ENCODE peak calls at places on chromosomes 5 and 9, in four cellular contexts. E is GM12891, C is H1, O is HepG2. R is an unnamed sample.

GRCh38 chr5:134103998-134104612 is 10.4 kb upstream of the TCF7 start:
- DNase-seq in E (no peak), C (no peak), O (no peak), R (no peak)

GRCh38 chr5:34436761-34437501 is 219.2 kb upstream of the RAI14 start:
- DNase-seq in E (no peak), O (no peak), C (no peak), R (no peak)

GRCh38 chr5:113059232-113059805 is 82.7 kb downstream of the DCP2 start:
- DNase-seq in O (no peak), E (no peak), C (no peak), R (no peak)

GRCh38 chr5:78647411-78647818 is 1.2 kb downstream of the LHFPL2 start:
- DNase-seq in C (no peak), O (peak), E (no peak), R (peak)

GRCh38 chr9:114763220-114763619 is 42.6 kb downstream of the TNFSF15 start:
- DNase-seq in E (no peak), C (no peak), O (no peak), R (no peak)

GRCh38 chr5:35003018-35003957 is 44.5 kb downstream of the AGXT2 start:
- DNase-seq in O (peak), C (no peak), E (peak), R (peak)

GRCh38 chr9:37914701-37915358 is 10.9 kb upstream of the SLC25A51 start:
- DNase-seq in O (no peak), E (no peak), C (no peak), R (no peak)

GRCh38 chr5:170297589-170298462 is at the start of gene LCP2:
- DNase-seq in O (no peak), E (no peak), C (no peak), R (no peak)

GRCh38 chr9:88258012-88258411 is 119.7 kb upstream of the SPATA31C2 start:
- DNase-seq in E (no peak), O (no peak), C (no peak), R (no peak)

GRCh38 chr9:125683486-125683885 is 23.5 kb downstream of the MAPKAP1 start:
- DNase-seq in O (no peak), E (no peak), C (no peak), R (no peak)

GRCh38 chr9:83312543-83312942 is 225.7 kb downstream of the FRMD3 start:
- DNase-seq in E (no peak), C (no peak), O (no peak), R (no peak)

GRCh38 chr5:80860934-80861613 is 99.1 kb upstream of the RASGRF2 start:
- DNase-seq in O (no peak), E (no peak), C (no peak), R (no peak)

GRCh38 chr5:112965733-112966306 is 10.8 kb upstream of the DCP2 start:
- DNase-seq in C (no peak), O (no peak), E (no peak), R (no peak)

GRCh38 chr9:105148328-105149006 is 96.0 kb upstream of the SLC44A1 start:
- DNase-seq in O (no peak), C (peak), E (no peak), R (no peak)

GRCh38 chr9:35790025-35790384 is 1.4 kb upstream of the NPR2 start:
- DNase-seq in O (no peak), E (no peak), C (no peak), R (no peak)

GRCh38 chr5:110769282-110769681 is 30.5 kb downstream of the SLC25A46 start:
- DNase-seq in E (no peak), O (no peak), C (no peak), R (no peak)

GRCh38 chr5:139340051-139340450 is 1.6 kb upstream of the PAIP2 start:
- DNase-seq in C (no peak), O (no peak), E (no peak), R (no peak)

GRCh38 chr5:134460551-134460950 is 48.9 kb upstream of the CDKN2AIPNL start:
- DNase-seq in E (no peak), C (no peak), O (no peak), R (no peak)

GRCh38 chr9:70043285-70043684 is 363 bp upstream of the MAMDC2 start:
- DNase-seq in O (no peak), E (no peak), C (no peak), R (no peak)

GRCh38 chr5:55096860-55097259 is 5.6 kb upstream of the GZMA start:
- DNase-seq in O (no peak), E (no peak), C (no peak), R (no peak)

GRCh38 chr5:154646841-154647759 is 108.1 kb upstream of the LARP1 start:
- DNase-seq in C (peak), E (peak), O (peak), R (peak)

GRCh38 chr5:140785905-140786686 is at the start of gene PCDHA1:
- DNase-seq in C (no peak), E (no peak), O (no peak), R (no peak)

GRCh38 chr5:66498791-66499207 is 97.4 kb upstream of the MAST4 start:
- DNase-seq in C (no peak), E (no peak), O (peak), R (no peak)

GRCh38 chr5:143400541-143401252 is 2.8 kb downstream of the NR3C1 start:
- DNase-seq in C (no peak), E (no peak), O (no peak), R (no peak)

GRCh38 chr9:70601000-70601929 is 186.8 kb upstream of the KLF9 start:
- DNase-seq in O (peak), E (no peak), C (no peak), R (no peak)

GRCh38 chr9:130026583-130027427 is 16.2 kb downstream of the FNBP1 start:
- DNase-seq in E (no peak), O (no peak), C (no peak), R (no peak)

GRCh38 chr9:91146391-91147019 is 215.2 kb downstream of the AUH start:
- DNase-seq in O (no peak), C (no peak), E (no peak), R (no peak)

GRCh38 chr5:55480781-55481180 is 54.0 kb downstream of the PLPP1 start:
- DNase-seq in O (no peak), E (no peak), C (no peak), R (no peak)

GRCh38 chr9:22416692-22417060 is 29.9 kb upstream of the DMRTA1 start:
- DNase-seq in C (no peak), O (no peak), E (no peak), R (no peak)

GRCh38 chr5:50740832-50741231 is 74.4 kb downstream of the PARP8 start:
- DNase-seq in E (no peak), C (no peak), O (no peak), R (no peak)

GRCh38 chr5:16492398-16493175 is 27.0 kb upstream of the ZNF622 start:
- DNase-seq in C (no peak), E (no peak), O (no peak), R (no peak)

GRCh38 chr9:93111371-93112115 is 15.5 kb downstream of the CARD19 start:
- DNase-seq in E (no peak), O (peak), C (no peak), R (no peak)

GRCh38 chr9:101567725-101567993 is 27.1 kb downstream of the PPP3R2 start:
- DNase-seq in E (no peak), O (no peak), C (no peak), R (no peak)

GRCh38 chr5:99544326-99544725 is 615.5 kb upstream of the CHD1 start:
- DNase-seq in E (no peak), O (no peak), C (no peak), R (no peak)

GRCh38 chr9:134928796-134929559 is 11.3 kb upstream of the FCN1 start:
- DNase-seq in E (no peak), C (no peak), O (no peak), R (no peak)

GRCh38 chr9:4137755-4138154 is 162.1 kb downstream of the GLIS3 start:
- DNase-seq in C (no peak), E (no peak), O (no peak), R (no peak)

GRCh38 chr5:170614071-170614490 is 110.3 kb downstream of the KCNIP1 start:
- DNase-seq in C (no peak), E (no peak), O (no peak), R (no peak)

GRCh38 chr5:9782806-9783560 is 152.8 kb upstream of the TAS2R1 start:
- DNase-seq in C (no peak), O (no peak), E (no peak), R (no peak)

GRCh38 chr9:133107961-133108793 is 12.9 kb downstream of the RALGDS start:
- DNase-seq in C (no peak), E (no peak), O (no peak), R (no peak)
- TF ChIP-seq TAF1 in C (no peak), E (no peak), O (no peak), R (no peak)

GRCh38 chr9:110256142-110256391 is 240 bp downstream of the TXN start:
- DNase-seq in C (no peak), O (no peak), E (no peak), R (no peak)

GRCh38 chr9:110256392-110257096 is at the start of gene TXN:
- DNase-seq in O (peak), C (peak), E (peak), R (peak)

GRCh38 chr9:110257971-110258370 is 1.7 kb upstream of the TXN start:
- DNase-seq in E (no peak), O (no peak), C (no peak), R (no peak)

GRCh38 chr9:110258671-110259070 is 2.4 kb upstream of the TXN start:
- DNase-seq in E (no peak), C (no peak), O (no peak), R (no peak)

GRCh38 chr9:110257097-110257955 is 1.0 kb upstream of the TXN start:
- DNase-seq in C (no peak), O (peak), E (no peak), R (no peak)
- TF ChIP-seq POLR2A in C (no peak), O (no peak), E (peak), R (peak)

DNA sequence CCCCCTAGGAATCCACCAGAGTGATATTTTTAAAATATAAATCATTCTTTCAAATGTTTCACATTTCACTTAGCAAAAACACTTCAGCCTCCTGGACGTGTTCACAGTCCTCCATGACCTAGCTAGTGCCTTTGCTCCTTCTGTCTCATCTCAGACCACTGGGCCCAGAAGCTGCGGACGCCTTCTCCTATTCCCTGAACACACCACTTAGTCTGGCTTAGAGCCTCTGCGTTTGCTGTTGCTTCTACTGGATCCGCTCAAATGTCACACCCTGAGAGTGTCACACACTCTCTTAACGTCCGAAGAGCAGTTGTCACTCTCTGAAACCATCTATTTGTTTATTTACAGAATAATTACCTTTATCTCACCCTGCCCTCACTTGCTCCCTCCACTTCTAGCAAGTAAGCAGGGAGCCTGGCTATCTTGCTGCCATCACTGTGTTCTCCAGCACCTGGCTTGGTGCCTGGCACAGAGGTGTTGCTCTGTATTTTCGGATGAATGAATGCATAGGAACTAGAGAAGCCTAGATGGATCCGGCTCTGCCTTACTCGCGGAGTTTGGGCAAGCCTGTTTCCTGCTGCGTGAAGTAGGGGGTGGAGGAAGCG is 1.2 kb upstream of the GRK6 start:
- DNase-seq in E (no peak), C (no peak), O (no peak), R (no peak)
- TF ChIP-seq POLR2AphosphoS5 in E (no peak), C (no peak), O (no peak), R (no peak)

GRCh38 chr9:7011395-7012067 is 253.8 kb downstream of the KDM4C start:
- DNase-seq in C (no peak), E (no peak), O (no peak), R (no peak)
- TF ChIP-seq TAF1 in C (no peak), E (no peak), O (no peak), R (no peak)

GRCh38 chr9:135960328-135961276 is 571 bp downstream of the UBAC1 start:
- DNase-seq in E (no peak), C (no peak), O (no peak), R (no peak)
- TF ChIP-seq POLR2A in E (no peak), C (no peak), O (peak), R (peak)

DNA sequence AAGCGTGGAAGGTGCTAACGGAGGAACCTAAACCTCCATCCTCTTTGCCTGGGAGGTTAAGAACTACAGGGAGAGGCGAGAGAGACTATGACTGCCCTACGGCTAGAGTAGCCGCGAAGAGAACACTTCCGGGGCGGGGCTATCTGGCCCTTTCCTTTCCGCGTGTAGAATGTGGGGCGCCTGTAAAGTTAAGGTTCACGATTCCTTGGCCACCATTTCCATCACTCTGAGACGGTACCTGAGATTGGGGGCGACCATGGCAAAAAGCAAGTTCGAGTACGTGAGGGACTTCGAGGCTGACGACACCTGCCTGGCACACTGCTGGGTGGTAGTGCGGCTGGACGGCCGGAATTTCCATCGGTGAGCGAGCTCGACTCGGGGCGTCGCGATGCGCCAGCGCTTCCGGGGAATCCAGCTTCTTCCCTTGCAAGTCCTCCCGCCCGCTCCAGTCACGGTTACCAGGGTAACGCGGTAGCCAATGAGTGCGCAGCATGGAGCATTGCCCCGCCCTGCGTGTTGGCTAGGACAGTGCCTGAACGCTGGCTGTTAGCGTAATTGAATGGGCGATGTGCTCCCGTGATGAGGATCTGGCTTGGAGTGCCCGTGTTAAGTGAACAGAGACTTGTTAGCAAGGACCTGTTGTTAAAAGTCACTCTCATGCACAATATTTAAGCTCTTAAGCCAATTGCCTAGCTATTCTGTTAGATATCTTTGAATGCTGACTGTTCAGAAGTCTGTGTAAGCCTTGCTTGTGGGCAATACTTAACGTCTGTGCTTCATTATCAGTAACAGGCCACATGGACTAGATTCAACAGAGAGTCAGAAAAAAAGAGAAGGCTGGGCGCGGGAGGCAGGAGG is at the start of gene THG1L:
- DNase-seq in C (peak), O (peak), E (peak), R (peak)
- TF ChIP-seq POLR2AphosphoS5 in C (peak), O (peak), E (peak), R (peak)

DNA sequence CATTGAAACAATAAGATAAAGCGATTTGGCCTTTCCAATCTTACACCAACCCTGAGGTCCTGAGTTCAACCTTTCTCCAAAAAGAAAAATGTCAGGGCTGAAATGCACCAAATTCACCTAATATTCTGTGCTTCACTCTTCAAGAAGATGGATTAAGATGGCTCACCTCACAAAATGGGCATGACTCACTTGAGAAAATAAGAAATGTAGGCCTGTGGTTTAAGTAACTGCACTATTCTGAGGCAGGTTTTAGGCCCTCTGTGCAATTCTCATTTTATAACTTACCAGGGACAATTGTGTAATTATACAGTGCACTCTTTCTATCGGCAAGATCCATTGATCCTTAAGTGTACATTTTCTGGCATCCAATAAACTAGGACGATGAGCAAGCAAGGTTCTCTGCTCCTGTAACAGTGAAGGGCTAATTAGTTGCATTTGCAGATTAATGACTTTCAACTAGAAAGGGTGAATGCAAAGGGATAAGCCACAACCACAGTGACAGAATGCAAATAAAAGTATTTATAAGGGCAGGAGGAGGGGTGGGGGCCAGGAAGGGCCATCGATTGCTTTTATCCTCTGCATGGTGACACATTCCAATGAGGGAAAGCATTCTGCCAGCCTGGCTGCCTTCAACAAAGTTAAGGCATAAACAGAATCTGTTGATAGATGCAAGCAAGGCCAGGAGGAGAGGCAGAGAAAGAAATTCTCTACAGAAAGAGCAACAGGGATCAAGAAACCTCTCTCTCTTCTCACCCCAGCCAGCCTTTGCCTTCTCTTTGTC is 214.4 kb downstream of the CAAP1 start:
- DNase-seq in O (no peak), C (no peak), E (no peak), R (no peak)
- TF ChIP-seq TAF1 in O (no peak), C (no peak), E (no peak), R (no peak)

DNA sequence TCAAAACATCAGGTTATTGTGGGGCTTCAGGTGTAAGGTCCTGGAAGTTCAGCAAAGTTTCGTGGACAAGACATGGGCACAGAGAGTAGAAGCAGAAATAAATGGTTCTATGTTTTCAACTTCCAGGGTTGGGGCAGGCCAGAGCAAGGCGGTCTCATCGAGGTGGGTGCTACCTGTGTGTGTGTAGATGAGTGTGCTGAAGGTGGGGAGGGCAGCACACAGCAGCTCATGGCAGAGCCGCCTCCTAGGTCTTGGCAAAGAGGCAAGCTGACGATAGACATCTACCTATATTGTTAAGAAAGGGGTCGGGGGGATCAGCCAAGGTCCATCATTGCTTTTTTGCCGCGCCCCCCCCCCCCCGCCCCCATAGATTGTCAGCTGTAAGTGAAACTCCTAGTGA is 3.8 kb downstream of the RAB24 start:
- DNase-seq in O (no peak), E (no peak), C (no peak), R (no peak)
- TF ChIP-seq POLR2A in O (no peak), E (no peak), C (no peak), R (no peak)

GRCh38 chr5:132410451-132411381 is 41.2 kb downstream of the SLC22A5 start:
- DNase-seq in O (peak), C (no peak), E (peak), R (peak)
- TF ChIP-seq POLR2AphosphoS5 in O (peak), C (peak), E (peak), R (no peak)

DNA sequence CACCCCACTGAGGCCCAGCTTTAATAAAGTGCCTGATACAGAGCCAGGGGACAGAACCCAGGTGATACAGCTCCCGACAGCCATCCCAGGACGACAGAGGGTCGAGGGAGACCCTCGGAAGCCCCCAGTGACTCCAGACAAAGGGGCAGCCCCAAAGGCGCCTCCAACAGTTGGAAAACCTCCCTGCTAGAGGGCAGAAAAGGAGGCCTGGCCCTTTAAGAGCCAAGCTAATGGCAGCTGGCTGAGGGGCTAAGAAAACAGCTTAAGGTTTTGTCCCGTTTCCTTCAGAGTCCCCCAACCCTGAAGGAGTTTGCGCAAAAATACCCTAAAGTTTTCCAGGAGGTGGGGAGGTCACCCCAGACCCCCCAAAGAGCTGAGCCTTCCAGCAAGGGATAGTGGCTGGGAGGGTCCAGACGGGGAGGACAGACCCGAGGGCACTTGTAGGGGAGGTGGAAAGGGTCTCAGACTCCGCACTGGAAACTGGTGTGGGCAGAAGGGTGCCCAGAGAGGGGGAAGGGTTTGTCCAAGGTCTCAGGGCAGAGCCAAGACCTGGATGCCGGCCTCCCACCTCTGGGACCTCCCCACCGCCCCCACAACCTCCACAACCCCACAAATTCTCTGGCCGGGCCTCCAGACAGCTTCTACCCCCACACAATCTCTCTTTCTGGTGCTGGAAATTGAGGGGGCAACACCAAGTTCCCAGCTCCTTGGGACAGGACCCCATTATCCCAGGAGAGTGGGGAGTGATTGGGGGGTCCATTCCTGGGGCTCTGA is 8.2 kb upstream of the AK1 start:
- DNase-seq in E (no peak), O (no peak), C (no peak), R (no peak)
- TF ChIP-seq TAF1 in E (no peak), O (no peak), C (no peak), R (no peak)

R was measured in GM12892.